ENCODE peak calls at places on chromosomes 3 and 15, in four cellular contexts. F is NCI-H1417 treated with DMSO at 0.1 percent for 48 hours, T is HS-5, P is mesothelial cell of epicardium. B is an unnamed sample.

GRCh38 chr3:73175698-73176097 is 114.2 kb downstream of the EBLN2 start:
- DNase-seq in T (no peak), F (no peak), P (no peak), B (no peak)

GRCh38 chr15:55361048-55361447 is 42.0 kb downstream of the PIGB start:
- DNase-seq in T (no peak), P (no peak), F (no peak), B (no peak)

GRCh38 chr3:120875989-120876388 is 32.0 kb upstream of the STXBP5L start:
- DNase-seq in P (no peak), F (no peak), T (no peak), B (no peak)

GRCh38 chr3:73094951-73095350 is 33.5 kb downstream of the EBLN2 start:
- DNase-seq in T (no peak), F (no peak), P (no peak), B (no peak)

GRCh38 chr15:83119968-83120581 is 12.6 kb downstream of the TM6SF1 start:
- DNase-seq in F (no peak), P (no peak), T (no peak), B (no peak)

GRCh38 chr15:20657084-20657483 is 115.5 kb upstream of the GOLGA6L6 start:
- DNase-seq in F (no peak), T (no peak), P (no peak), B (no peak)

GRCh38 chr3:168024537-168024941 is 71.2 kb downstream of the GOLIM4 start:
- DNase-seq in F (no peak), T (peak; percentile 80), P (no peak), B (no peak)

GRCh38 chr3:9216736-9217135 is 32.7 kb downstream of the SRGAP3 start:
- DNase-seq in T (no peak), P (no peak), F (no peak), B (no peak)

GRCh38 chr15:42691308-42691707 is 45.6 kb downstream of the CDAN1 start:
- DNase-seq in F (no peak), P (no peak), T (no peak), B (no peak)

GRCh38 chr3:189727898-189728297 is 96.7 kb downstream of the TP63 start:
- DNase-seq in P (no peak), T (no peak), F (no peak), B (no peak)

GRCh38 chr3:55013145-55013544 is 85.3 kb upstream of the LRTM1 start:
- DNase-seq in F (no peak), T (no peak), P (no peak), B (no peak)

B was measured in effector memory CD4-positive, alpha-beta T cell.